ENCODE peak calls at places on chromosomes 4 and X, in nine cellular contexts. X is AG04450; O is uterus; R is stimulated activated CD8-positive, alpha-beta memory T cell treated with anti-CD3 and anti-CD28 coated beads, Interleukin-2, amount 100 ng/mL, for 48 hours; Q is amygdala; S is GM12865; T is neural crest cell; U is Calu3; K is tibial nerve. D is an unnamed sample.

GRCh38 chrX:151713859-151714258 is 2.0 kb upstream of the FATE1 start:
- DNase-seq in S (peak; percentile 21), O (no peak), Q (no peak), T (peak; percentile 20), R (no peak), K (no peak), U (peak; percentile 62), X (no peak), D (no peak)

GRCh38 chr4:1794809-1795303 is 1.8 kb downstream of the FGFR3 start:
- DNase-seq in X (no peak), R (no peak), K (no peak), S (no peak), Q (no peak), O (no peak), T (no peak), U (no peak), D (no peak)

GRCh38 chr4:123976285-123976684 is 579.7 kb downstream of the SPRY1 start:
- DNase-seq in K (no peak), O (no peak), Q (no peak), S (peak; percentile 2), T (peak; percentile 14), R (no peak), X (no peak), U (no peak), D (no peak)

GRCh38 chr4:169618286-169618685 is 2.1 kb upstream of the CLCN3 start:
- DNase-seq in U (no peak), T (no peak), R (no peak), X (no peak), O (no peak), K (no peak), S (no peak), Q (no peak), D (no peak)

GRCh38 chrX:110050885-110051284 is 48.0 kb downstream of the TMEM164 start:
- DNase-seq in Q (no peak), O (no peak), T (no peak), S (no peak), K (no peak), U (no peak), R (no peak), X (no peak), D (no peak)

GRCh38 chr4:40525811-40526598 is 103.7 kb downstream of the RBM47 start:
- DNase-seq in Q (no peak), S (no peak), T (no peak), R (no peak), U (no peak), O (peak; percentile 40), K (peak; percentile 38), X (peak; percentile 45), D (no peak)

GRCh38 chr4:124111922-124112321 is 600.6 kb downstream of the ANKRD50 start:
- DNase-seq in Q (no peak), O (no peak), R (no peak), U (peak; percentile 13), T (peak; percentile 16), S (peak; percentile 51), K (peak; percentile 35), X (peak; percentile 49), D (no peak)

GRCh38 chrX:49840679-49841078 is 11.6 kb downstream of the PAGE4 start:
- DNase-seq in S (peak; percentile 72), K (peak; percentile 8), Q (peak; percentile 10), R (peak; percentile 32), T (peak; percentile 55), X (no peak), O (peak; percentile 52), U (peak; percentile 74), D (peak; percentile 38)

GRCh38 chr4:101306764-101307615 is 40.3 kb downstream of the PPP3CA start:
- DNase-seq in U (no peak), T (no peak), S (no peak), Q (no peak), R (no peak), X (no peak), K (no peak), O (no peak), D (no peak)

GRCh38 chrX:77422886-77423648 is 24.1 kb upstream of the FGF16 start:
- DNase-seq in U (no peak), O (no peak), X (no peak), K (no peak), R (no peak), S (peak; percentile 8), T (no peak), Q (no peak), D (no peak)

GRCh38 chr4:47668810-47669408 is 169.0 kb downstream of the CORIN start:
- DNase-seq in O (no peak), S (peak; percentile 57), X (peak; percentile 16), U (peak; percentile 16), R (no peak), Q (no peak), K (peak; percentile 64), T (peak; percentile 17), D (no peak)